ENCODE peak calls at places on chromosomes 6 and 20, in five cellular contexts. One of them, this sample, is unnamed.

GRCh38 chr6:149211046-149211571 is 106.4 kb upstream of the TAB2 start:
- DNase-seq in activated CD4-positive, alpha-beta T cell treated with anti-CD3 and anti-CD28 coated beads, Interleukin-2, amount 50 U/mL, for 1 hour: no peak
- DNase-seq in pancreas: no peak
- DNase-seq in bronchial epithelial cell: no peak
- DNase-seq in lower leg skin: no peak
- DNase-seq in this sample: peak

GRCh38 chr6:146028250-146028789 is 542 bp upstream of the GRM1 start:
- DNase-seq in activated CD4-positive, alpha-beta T cell treated with anti-CD3 and anti-CD28 coated beads, Interleukin-2, amount 50 U/mL, for 1 hour: peak
- DNase-seq in pancreas: peak
- DNase-seq in bronchial epithelial cell: peak
- DNase-seq in lower leg skin: peak
- DNase-seq in this sample: peak

GRCh38 chr6:70371454-70372105 is 41.7 kb upstream of the FAM135A start:
- DNase-seq in activated CD4-positive, alpha-beta T cell treated with anti-CD3 and anti-CD28 coated beads, Interleukin-2, amount 50 U/mL, for 1 hour: no peak
- DNase-seq in pancreas: no peak
- DNase-seq in bronchial epithelial cell: peak
- DNase-seq in lower leg skin: no peak
- DNase-seq in this sample: no peak

GRCh38 chr6:35181933-35182612 is 31.7 kb upstream of the SCUBE3 start:
- DNase-seq in activated CD4-positive, alpha-beta T cell treated with anti-CD3 and anti-CD28 coated beads, Interleukin-2, amount 50 U/mL, for 1 hour: no peak
- DNase-seq in pancreas: no peak
- DNase-seq in bronchial epithelial cell: peak
- DNase-seq in lower leg skin: no peak
- DNase-seq in this sample: no peak

GRCh38 chr20:914727-915498 is 1.2 kb downstream of the ANGPT4 start:
- DNase-seq in activated CD4-positive, alpha-beta T cell treated with anti-CD3 and anti-CD28 coated beads, Interleukin-2, amount 50 U/mL, for 1 hour: no peak
- DNase-seq in pancreas: no peak
- DNase-seq in bronchial epithelial cell: peak
- DNase-seq in lower leg skin: peak
- DNase-seq in this sample: no peak

GRCh38 chr6:106973841-106974336 is 640 bp downstream of the CD24 start:
- DNase-seq in activated CD4-positive, alpha-beta T cell treated with anti-CD3 and anti-CD28 coated beads, Interleukin-2, amount 50 U/mL, for 1 hour: no peak
- DNase-seq in pancreas: no peak
- DNase-seq in bronchial epithelial cell: no peak
- DNase-seq in lower leg skin: no peak
- DNase-seq in this sample: peak

GRCh38 chr6:42028234-42029061 is 21.9 kb upstream of the TAF8 start:
- DNase-seq in activated CD4-positive, alpha-beta T cell treated with anti-CD3 and anti-CD28 coated beads, Interleukin-2, amount 50 U/mL, for 1 hour: no peak
- DNase-seq in pancreas: no peak
- DNase-seq in bronchial epithelial cell: peak
- DNase-seq in lower leg skin: no peak
- DNase-seq in this sample: no peak

GRCh38 chr20:39338977-39339376 is 376.8 kb downstream of the DHX35 start:
- DNase-seq in activated CD4-positive, alpha-beta T cell treated with anti-CD3 and anti-CD28 coated beads, Interleukin-2, amount 50 U/mL, for 1 hour: no peak
- DNase-seq in pancreas: no peak
- DNase-seq in bronchial epithelial cell: peak
- DNase-seq in lower leg skin: no peak
- DNase-seq in this sample: peak